ENCODE peak calls at places on chromosomes 1 and 21, in ten cellular contexts. L is thyroid gland; D is adrenal gland; O is psoas muscle; J is right lobe of liver; T is CD8-positive, alpha-beta memory T cell; H is brain microvascular endothelial cell; M is kidney epithelial cell; E is trophoblast cell; F is esophagus squamous epithelium. K is an unnamed sample.
A peak's percentile ranks its signal among the peaks of the same experiment; 100 is the strongest.

GRCh38 chr1:114034561-114035303 is 55.5 kb downstream of the OLFML3 start:
- DNase-seq in L (no peak), D (no peak), O (no peak), J (no peak), T (no peak), H (no peak), M (no peak), E (no peak), F (no peak), K (no peak)

GRCh38 chr21:27580276-27580675 is 613.4 kb upstream of the ADAMTS5 start:
- DNase-seq in L (no peak), D (no peak), O (no peak), J (no peak), T (no peak), H (peak; percentile 70), M (no peak), E (no peak), F (no peak), K (no peak)

GRCh38 chr1:8026153-8026975 is at the start of gene ERRFI1:
- DNase-seq in L (peak; percentile 94), D (peak; percentile 95), O (peak; percentile 96), J (peak; percentile 96), T (peak; percentile 80), H (peak; percentile 89), M (no peak), E (peak; percentile 86), F (peak; percentile 46), K (peak; percentile 98)

GRCh38 chr1:160781129-160781808 is 14.7 kb upstream of the LY9 start:
- DNase-seq in L (peak; percentile 64), D (no peak), O (no peak), J (no peak), T (no peak), H (no peak), M (no peak), E (peak; percentile 72), F (no peak), K (no peak)

GRCh38 chr1:246301553-246302250 is 205.4 kb downstream of the SMYD3 start:
- DNase-seq in L (no peak), D (peak; percentile 13), O (no peak), J (no peak), T (no peak), H (no peak), M (no peak), E (no peak), F (no peak), K (no peak)

GRCh38 chr1:99919221-99919620 is 50.6 kb upstream of the SLC35A3 start:
- DNase-seq in L (no peak), D (no peak), O (no peak), J (no peak), T (no peak), H (no peak), M (no peak), E (no peak), F (no peak), K (no peak)

GRCh38 chr1:221328371-221328770 is 413.5 kb downstream of the DUSP10 start:
- DNase-seq in L (no peak), D (no peak), O (no peak), J (no peak), T (no peak), H (no peak), M (no peak), E (no peak), F (no peak), K (no peak)

GRCh38 chr1:16967095-16967567 is 13.3 kb downstream of the MFAP2 start:
- DNase-seq in L (peak; percentile 83), D (peak; percentile 83), O (no peak), J (no peak), T (no peak), H (peak; percentile 66), M (no peak), E (no peak), F (no peak), K (no peak)

GRCh38 chr1:119040906-119041305 is 52.8 kb upstream of the TBX15 start:
- DNase-seq in L (no peak), D (peak; percentile 75), O (peak; percentile 45), J (no peak), T (no peak), H (no peak), M (no peak), E (peak; percentile 51), F (no peak), K (no peak)

GRCh38 chr1:151988405-151988851 is 5.2 kb downstream of the S100A10 start:
- DNase-seq in L (no peak), D (peak; percentile 47), O (no peak), J (no peak), T (no peak), H (peak; percentile 80), M (peak; percentile 89), E (peak; percentile 71), F (no peak), K (no peak)

GRCh38 chr1:24181619-24182018 is 5.5 kb downstream of the IFNLR1 start:
- DNase-seq in L (peak; percentile 84), D (peak; percentile 10), O (no peak), J (no peak), T (no peak), H (no peak), M (no peak), E (no peak), F (no peak), K (no peak)

GRCh38 chr1:109923131-109923945 is 12.7 kb downstream of the CSF1 start:
- DNase-seq in L (no peak), D (no peak), O (no peak), J (no peak), T (no peak), H (no peak), M (no peak), E (no peak), F (no peak), K (peak; percentile 93)

GRCh38 chr1:47714368-47714767 is 276.5 kb downstream of the FOXD2 start:
- DNase-seq in L (no peak), D (no peak), O (no peak), J (no peak), T (no peak), H (no peak), M (no peak), E (no peak), F (no peak), K (no peak)

GRCh38 chr1:222233441-222234180 is 314.3 kb downstream of the HHIPL2 start:
- DNase-seq in L (no peak), D (no peak), O (no peak), J (no peak), T (no peak), H (no peak), M (no peak), E (peak; percentile 48), F (no peak), K (no peak)

GRCh38 chr1:66436378-66437135 is 97.4 kb upstream of the SGIP1 start:
- DNase-seq in L (no peak), D (no peak), O (no peak), J (no peak), T (peak; percentile 21), H (peak; percentile 61), M (peak; percentile 62), E (peak; percentile 79), F (no peak), K (peak; percentile 8)

DNA sequence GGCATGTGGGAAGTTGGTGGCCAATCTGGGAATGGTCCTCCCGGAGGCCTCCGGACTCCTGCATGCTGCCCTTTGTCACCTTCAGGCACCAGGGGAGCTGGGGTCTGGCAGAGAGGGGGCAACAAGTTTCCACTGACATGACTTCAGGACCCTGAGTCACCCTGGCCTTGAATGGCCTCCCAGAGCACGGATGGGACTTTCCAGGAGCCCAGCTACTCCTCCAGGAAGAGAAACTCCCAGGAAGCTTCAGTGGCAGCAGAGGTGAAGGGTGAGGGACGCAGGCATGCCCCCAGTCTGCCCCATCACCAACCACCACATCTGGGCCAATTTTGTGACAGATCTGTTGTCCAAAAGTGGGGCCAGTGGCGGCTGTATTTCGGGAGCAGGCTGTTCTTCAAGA is 55.9 kb upstream of the WASF2 start:
- DNase-seq in L (no peak), D (peak; percentile 70), O (no peak), J (no peak), T (no peak), H (no peak), M (no peak), E (no peak), F (no peak), K (no peak)
- H3K36me3 ChIP-seq in L (peaks cover 32% of the 10 kb centered on the region), D (no peaks in the 10 kb centered on the region), O (peaks cover 56% of the 10 kb centered on the region), J (no peaks in the 10 kb centered on the region), T (no peaks in the 10 kb centered on the region), H (peaks cover 43% of the 10 kb centered on the region), M (no peaks in the 10 kb centered on the region), E (peaks cover 71% of the 10 kb centered on the region), F (peaks cover 57% of the 10 kb centered on the region), K (peaks cover 1% of the 10 kb centered on the region)

GRCh38 chr1:202145325-202146140 is 996 bp upstream of the ARL8A start:
- DNase-seq in L (no peak), D (no peak), O (no peak), J (no peak), T (peak; percentile 8), H (no peak), M (no peak), E (no peak), F (no peak), K (peak; percentile 58)

GRCh38 chr1:202146279-202146678 is 1.7 kb upstream of the ARL8A start:
- DNase-seq in L (no peak), D (no peak), O (no peak), J (no peak), T (no peak), H (no peak), M (no peak), E (no peak), F (no peak), K (no peak)

GRCh38 chr1:202144510-202145324 is at the start of gene ARL8A:
- DNase-seq in L (peak; percentile 72), D (peak; percentile 70), O (peak; percentile 77), J (peak; percentile 85), T (peak; percentile 67), H (no peak), M (no peak), E (peak; percentile 36), F (no peak), K (peak; percentile 94)

GRCh38 chr1:202143011-202143767 is 1.3 kb downstream of the ARL8A start:
- DNase-seq in L (peak; percentile 35), D (peak; percentile 76), O (peak; percentile 49), J (peak; percentile 89), T (peak; percentile 27), H (no peak), M (no peak), E (peak; percentile 42), F (no peak), K (no peak)

GRCh38 chr1:202143768-202144509 is 598 bp downstream of the ARL8A start:
- DNase-seq in L (peak; percentile 32), D (peak; percentile 40), O (peak; percentile 41), J (peak; percentile 72), T (peak; percentile 34), H (no peak), M (no peak), E (no peak), F (no peak), K (peak; percentile 94)
- H3K4me3 ChIP-seq in L (peak overlapping the region; percentile 94), D (peak overlapping the region; percentile 81), O (peak overlapping the region; percentile 97), J (peak overlapping the region; percentile 87), T (peak overlapping the region; percentile 93), H (peak overlapping the region; percentile 80), M (peak overlapping the region; percentile 96), E (peak overlapping the region; percentile 91), F (peak overlapping the region; percentile 87), K (peak overlapping the region; percentile 91)

GRCh38 chr1:157219182-157219581 is 81.0 kb upstream of the ETV3 start:
- DNase-seq in L (no peak), D (no peak), O (no peak), J (no peak), T (no peak), H (no peak), M (no peak), E (no peak), F (no peak), K (no peak)
- H3K27me3 ChIP-seq in L (no peaks in the 10 kb centered on the region), D (no peaks in the 10 kb centered on the region), O (no peaks in the 10 kb centered on the region), J (no peaks in the 10 kb centered on the region), T (no peaks in the 10 kb centered on the region), H (no peaks in the 10 kb centered on the region), M (no peaks in the 10 kb centered on the region), E (no peaks in the 10 kb centered on the region), F (no peaks in the 10 kb centered on the region), K (no peaks in the 10 kb centered on the region)

GRCh38 chr1:242842094-242842493 is 317.6 kb upstream of the PLD5 start:
- DNase-seq in L (no peak), D (no peak), O (no peak), J (no peak), T (no peak), H (no peak), M (no peak), E (no peak), F (no peak), K (peak; percentile 22)
- H3K36me3 ChIP-seq in L (no peaks in the 10 kb centered on the region), D (no peaks in the 10 kb centered on the region), O (no peaks in the 10 kb centered on the region), J (no peaks in the 10 kb centered on the region), T (no peaks in the 10 kb centered on the region), H (no peaks in the 10 kb centered on the region), M (no peaks in the 10 kb centered on the region), E (no peaks in the 10 kb centered on the region), F (no peaks in the 10 kb centered on the region), K (no peaks in the 10 kb centered on the region)

K was measured in H7.